ENCODE peak calls at places on chromosome 3, in ten cellular contexts. K, C, W, O, I, Z, R, D, M and G are unnamed samples.

GRCh38 chr3:30658328-30659052 is 52.1 kb downstream of the TGFBR2 start:
- DNase-seq in K (peak), C (no peak), W (peak), O (peak), I (no peak), Z (no peak), R (no peak), D (no peak), M (peak), G (no peak)

GRCh38 chr3:21995079-21995607 is 244.1 kb upstream of the ZNF385D start:
- DNase-seq in K (no peak), C (no peak), W (no peak), O (no peak), I (no peak), Z (no peak), R (no peak), D (no peak), M (no peak), G (no peak)

GRCh38 chr3:197209366-197210260 is 88.8 kb downstream of the DLG1 start:
- DNase-seq in K (no peak), C (no peak), W (no peak), O (no peak), I (no peak), Z (no peak), R (no peak), D (no peak), M (no peak), G (no peak)

GRCh38 chr3:176633511-176633910 is 563.8 kb downstream of the TBL1XR1 start:
- DNase-seq in K (no peak), C (no peak), W (no peak), O (no peak), I (no peak), Z (peak), R (no peak), D (no peak), M (no peak), G (no peak)

GRCh38 chr3:169748670-169749069 is 16.2 kb downstream of the TERC start:
- DNase-seq in K (no peak), C (no peak), W (no peak), O (no peak), I (no peak), Z (no peak), R (no peak), D (no peak), M (no peak), G (no peak)

GRCh38 chr3:102200126-102200525 is 234.7 kb upstream of the ZPLD1 start:
- DNase-seq in K (no peak), C (no peak), W (no peak), O (peak), I (no peak), Z (no peak), R (no peak), D (no peak), M (no peak), G (no peak)

GRCh38 chr3:126180477-126181397 is at the start of gene ALDH1L1:
- DNase-seq in K (no peak), C (peak), W (peak), O (no peak), I (peak), Z (peak), R (no peak), D (peak), M (no peak), G (no peak)

GRCh38 chr3:138933981-138934691 is 12.8 kb downstream of the FOXL2 start:
- DNase-seq in K (no peak), C (peak), W (no peak), O (no peak), I (no peak), Z (no peak), R (no peak), D (no peak), M (no peak), G (no peak)

GRCh38 chr3:189214651-189215050 is 42.9 kb downstream of the TPRG1 start:
- DNase-seq in K (no peak), C (no peak), W (no peak), O (no peak), I (no peak), Z (no peak), R (no peak), D (no peak), M (no peak), G (no peak)

GRCh38 chr3:139937674-139938279 is 2.8 kb downstream of the CLSTN2 start:
- DNase-seq in K (no peak), C (peak), W (no peak), O (peak), I (peak), Z (peak), R (peak), D (no peak), M (peak), G (no peak)

GRCh38 chr3:142802891-142803290 is 79.1 kb downstream of the TRPC1 start:
- DNase-seq in K (no peak), C (no peak), W (no peak), O (no peak), I (no peak), Z (no peak), R (no peak), D (no peak), M (no peak), G (no peak)

GRCh38 chr3:132352556-132353143 is 35.4 kb downstream of the ACP3 start:
- DNase-seq in K (peak), C (peak), W (peak), O (peak), I (no peak), Z (peak), R (peak), D (no peak), M (peak), G (peak)

GRCh38 chr3:48594431-48595049 is 589 bp downstream of the COL7A1 start:
- DNase-seq in K (no peak), C (no peak), W (no peak), O (no peak), I (no peak), Z (no peak), R (no peak), D (no peak), M (peak), G (no peak)

GRCh38 chr3:31064021-31064420 is 169.6 kb upstream of the GADL1 start:
- DNase-seq in K (no peak), C (no peak), W (no peak), O (no peak), I (no peak), Z (no peak), R (peak), D (no peak), M (no peak), G (no peak)

GRCh38 chr3:182215881-182216280 is 504.2 kb downstream of the SOX2 start:
- DNase-seq in K (no peak), C (no peak), W (no peak), O (no peak), I (no peak), Z (no peak), R (no peak), D (no peak), M (no peak), G (no peak)

GRCh38 chr3:178967184-178967532 is 104.5 kb downstream of the ZMAT3 start:
- DNase-seq in K (no peak), C (no peak), W (no peak), O (no peak), I (no peak), Z (no peak), R (no peak), D (no peak), M (no peak), G (no peak)

GRCh38 chr3:37709946-37710345 is 151.7 kb upstream of the CTDSPL start:
- DNase-seq in K (no peak), C (no peak), W (no peak), O (no peak), I (no peak), Z (no peak), R (no peak), D (no peak), M (no peak), G (no peak)

DNA sequence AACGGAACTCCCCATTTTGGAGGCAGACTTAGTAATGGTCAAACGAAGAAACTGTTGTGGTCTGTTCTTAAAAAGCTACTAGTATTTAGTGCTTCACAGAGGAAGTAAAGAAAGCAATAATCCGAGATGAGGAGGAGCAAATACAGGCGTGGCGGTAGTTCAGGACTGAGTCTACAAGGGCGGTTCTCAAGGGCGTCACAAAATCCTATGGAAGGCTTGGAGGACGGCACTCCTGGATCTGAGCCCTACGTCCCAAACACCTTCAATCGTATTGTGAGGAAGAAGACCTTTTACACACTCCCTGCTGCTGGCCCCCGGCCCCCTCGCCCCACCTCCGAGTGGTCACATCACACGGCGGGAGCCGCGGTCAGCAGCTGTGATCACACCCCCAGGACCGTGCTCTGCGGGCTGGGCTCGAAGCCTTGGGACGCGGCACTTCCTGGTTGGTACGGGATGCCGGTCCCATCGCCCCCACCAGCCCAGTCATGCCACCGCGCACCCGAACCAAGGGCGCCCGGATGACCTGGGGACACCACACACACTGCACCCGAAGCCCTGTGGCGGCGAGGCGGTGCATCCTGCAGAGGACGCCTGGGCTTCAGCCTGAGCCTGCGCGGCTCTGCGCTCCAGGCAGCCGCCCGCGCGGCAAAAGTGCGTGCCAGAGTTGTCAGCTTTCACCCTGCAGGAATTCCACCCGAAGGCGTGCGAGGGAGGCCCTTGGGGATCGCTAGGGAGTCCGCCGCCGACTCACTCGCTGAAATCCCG is 588 bp downstream of the PLD1 start:
- DNase-seq in K (peak), C (peak), W (peak), O (peak), I (peak), Z (peak), R (peak), D (peak), M (no peak), G (peak)
- TF ChIP-seq CTCF in K (no peak), C (no peak), W (no peak), O (no peak), I (no peak), Z (no peak), R (peak), D (no peak), M (no peak), G (no peak)

GRCh38 chr3:151100076-151100475 is 14.6 kb downstream of the MED12L start:
- DNase-seq in K (no peak), C (no peak), W (no peak), O (no peak), I (no peak), Z (no peak), R (no peak), D (no peak), M (no peak), G (no peak)

GRCh38 chr3:151101270-151101954 is 15.9 kb downstream of the MED12L start:
- DNase-seq in K (no peak), C (no peak), W (no peak), O (no peak), I (no peak), Z (peak), R (no peak), D (no peak), M (no peak), G (no peak)

GRCh38 chr3:151093905-151094304 is 8.4 kb downstream of the MED12L start:
- DNase-seq in K (no peak), C (no peak), W (no peak), O (no peak), I (no peak), Z (no peak), R (no peak), D (no peak), M (no peak), G (no peak)

GRCh38 chr3:151093148-151093547 is 7.7 kb downstream of the MED12L start:
- DNase-seq in K (no peak), C (no peak), W (no peak), O (no peak), I (no peak), Z (no peak), R (no peak), D (no peak), M (no peak), G (no peak)

GRCh38 chr3:151096697-151097096 is 11.2 kb downstream of the MED12L start:
- DNase-seq in K (no peak), C (no peak), W (no peak), O (no peak), I (no peak), Z (no peak), R (no peak), D (no peak), M (no peak), G (no peak)
- TF ChIP-seq CTCF in K (no peak), C (no peak), W (no peak), O (no peak), I (no peak), Z (no peak), R (no peak), D (no peak), M (no peak), G (no peak)

GRCh38 chr3:133377396-133377795 is 22.5 kb upstream of the BFSP2 start:
- DNase-seq in K (no peak), C (no peak), W (no peak), O (peak), I (no peak), Z (no peak), R (peak), D (no peak), M (peak), G (no peak)
- TF ChIP-seq CTCF in K (no peak), C (no peak), W (peak), O (peak), I (peak), Z (peak), R (peak), D (peak), M (peak), G (no peak)

DNA sequence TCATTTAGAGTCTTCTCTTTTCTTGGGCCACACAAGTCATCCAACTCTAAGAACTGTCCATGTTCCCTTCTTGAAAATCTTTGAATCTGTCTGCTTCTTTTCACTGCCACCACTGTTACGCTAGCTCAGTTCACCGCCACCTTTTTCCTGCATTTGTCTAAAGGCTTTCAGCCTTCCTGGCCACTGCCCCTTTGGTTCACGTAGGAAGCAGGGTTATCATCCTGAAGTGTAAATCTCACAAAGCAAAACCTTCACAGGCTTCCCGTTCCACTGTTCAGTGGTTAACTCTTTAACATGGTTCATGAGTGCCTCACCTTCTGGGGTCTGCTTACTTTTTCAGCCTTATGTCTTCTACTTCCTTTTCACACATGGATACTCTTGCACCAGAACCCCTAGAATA is 26.3 kb upstream of the CCDC39 start:
- DNase-seq in K (no peak), C (no peak), W (no peak), O (no peak), I (no peak), Z (no peak), R (no peak), D (no peak), M (no peak), G (no peak)
- TF ChIP-seq CTCF in K (no peak), C (no peak), W (no peak), O (no peak), I (no peak), Z (no peak), R (no peak), D (no peak), M (no peak), G (no peak)

GRCh38 chr3:124347418-124347817 is 355.5 kb upstream of the ROPN1 start:
- DNase-seq in K (no peak), C (no peak), W (no peak), O (no peak), I (no peak), Z (no peak), R (no peak), D (no peak), M (no peak), G (no peak)

GRCh38 chr3:124351430-124352142 is 359.7 kb upstream of the ROPN1 start:
- DNase-seq in K (no peak), C (no peak), W (no peak), O (peak), I (no peak), Z (peak), R (peak), D (no peak), M (peak), G (no peak)

GRCh38 chr3:124346487-124346886 is 354.6 kb upstream of the ROPN1 start:
- DNase-seq in K (no peak), C (no peak), W (no peak), O (no peak), I (no peak), Z (no peak), R (no peak), D (no peak), M (no peak), G (no peak)

GRCh38 chr3:124345845-124346244 is 353.9 kb upstream of the ROPN1 start:
- DNase-seq in K (no peak), C (no peak), W (no peak), O (no peak), I (no peak), Z (no peak), R (no peak), D (no peak), M (no peak), G (no peak)
- TF ChIP-seq CTCF in K (no peak), C (no peak), W (no peak), O (no peak), I (no peak), Z (no peak), R (no peak), D (no peak), M (no peak), G (no peak)

DNA sequence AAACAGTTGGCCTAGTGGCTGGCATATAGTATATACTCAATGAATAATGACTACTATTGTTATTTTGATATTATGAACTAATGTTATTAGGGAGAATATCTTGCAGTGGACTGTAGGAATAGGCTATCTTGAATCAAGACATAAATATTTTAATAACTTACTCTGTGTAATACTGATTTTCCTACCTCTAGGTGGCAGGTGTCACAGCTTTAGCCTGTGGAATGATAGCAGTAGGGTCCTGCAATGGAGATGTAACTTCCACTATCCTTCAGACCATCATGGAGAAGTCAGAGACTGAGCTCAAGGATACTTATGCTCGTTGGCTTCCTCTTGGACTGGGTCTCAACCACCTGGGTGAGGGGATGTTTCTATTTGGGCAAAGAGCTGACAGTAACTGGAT is 6.5 kb downstream of the PSMD2 start:
- DNase-seq in K (no peak), C (no peak), W (no peak), O (no peak), I (no peak), Z (no peak), R (no peak), D (no peak), M (no peak), G (no peak)
- TF ChIP-seq CTCF in K (no peak), C (no peak), W (peak), O (peak), I (peak), Z (no peak), R (peak), D (no peak), M (peak), G (peak)

DNA sequence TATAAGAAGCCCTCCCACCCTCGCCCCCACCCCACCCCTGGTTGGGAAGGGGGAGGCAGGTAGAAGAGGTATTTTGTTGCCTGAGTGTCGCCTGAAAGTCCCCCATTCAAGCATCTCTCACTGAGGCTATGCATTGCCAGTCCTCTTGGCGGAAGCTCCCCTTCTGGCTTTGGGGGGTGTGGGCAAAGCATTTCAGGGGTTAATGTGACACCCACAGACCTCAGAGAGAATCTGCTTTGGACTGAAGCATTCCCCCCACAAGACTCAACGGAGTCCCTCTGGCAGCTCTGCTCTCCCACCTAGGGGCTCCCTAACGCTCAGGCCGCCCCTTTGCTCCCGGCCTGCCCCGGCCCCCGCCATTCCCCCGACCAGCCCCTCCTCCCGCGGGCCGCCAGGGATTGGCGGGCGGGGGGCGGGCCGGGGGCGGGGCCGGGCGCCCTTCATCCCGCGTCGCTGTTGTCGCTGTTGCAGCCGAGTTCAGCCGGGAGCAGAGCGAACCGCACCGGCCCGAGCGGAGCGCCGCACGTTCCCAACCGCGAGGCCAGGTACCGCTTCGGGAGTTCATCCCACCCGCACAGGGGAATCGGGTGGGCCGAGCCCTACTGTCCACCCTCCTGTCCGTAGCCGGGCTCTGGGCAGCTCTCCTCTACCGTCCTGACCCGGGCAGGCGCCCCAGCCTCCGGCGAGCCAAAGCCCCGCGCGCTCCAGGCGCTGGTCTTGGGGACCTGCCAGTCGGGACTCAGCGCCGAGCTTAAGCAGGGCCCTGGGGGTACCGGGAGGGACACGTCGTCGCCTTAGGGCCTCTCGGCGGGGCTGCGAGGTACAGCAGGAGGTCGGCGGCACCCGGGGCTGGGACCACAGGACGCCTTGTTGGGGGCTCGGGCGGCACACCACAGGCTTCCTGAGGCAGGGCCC is at the start of gene SLC38A3:
- DNase-seq in K (peak), C (peak), W (peak), O (no peak), I (peak), Z (peak), R (no peak), D (no peak), M (no peak), G (no peak)
- TF ChIP-seq CTCF in K (no peak), C (no peak), W (no peak), O (no peak), I (no peak), Z (no peak), R (no peak), D (no peak), M (no peak), G (no peak)

GRCh38 chr3:42005426-42005825 is 43.5 kb upstream of the ULK4 start:
- DNase-seq in K (no peak), C (no peak), W (no peak), O (no peak), I (no peak), Z (no peak), R (no peak), D (no peak), M (no peak), G (no peak)

GRCh38 chr3:42012378-42012934 is 50.6 kb upstream of the ULK4 start:
- DNase-seq in K (peak), C (no peak), W (no peak), O (no peak), I (no peak), Z (no peak), R (no peak), D (no peak), M (no peak), G (no peak)

GRCh38 chr3:42010530-42010929 is 48.6 kb upstream of the ULK4 start:
- DNase-seq in K (no peak), C (no peak), W (no peak), O (no peak), I (no peak), Z (peak), R (no peak), D (peak), M (no peak), G (no peak)

GRCh38 chr3:42009456-42009855 is 47.6 kb upstream of the ULK4 start:
- DNase-seq in K (no peak), C (no peak), W (no peak), O (no peak), I (no peak), Z (no peak), R (no peak), D (no peak), M (no peak), G (no peak)

GRCh38 chr3:42007785-42008184 is 45.9 kb upstream of the ULK4 start:
- DNase-seq in K (no peak), C (no peak), W (no peak), O (no peak), I (no peak), Z (no peak), R (no peak), D (no peak), M (no peak), G (no peak)
- TF ChIP-seq CTCF in K (no peak), C (no peak), W (no peak), O (no peak), I (no peak), Z (no peak), R (no peak), D (no peak), M (no peak), G (no peak)

GRCh38 chr3:10189557-10190374 is 25.0 kb downstream of the IRAK2 start:
- DNase-seq in K (peak), C (peak), W (peak), O (no peak), I (peak), Z (no peak), R (no peak), D (peak), M (no peak), G (peak)
- TF ChIP-seq CTCF in K (no peak), C (no peak), W (no peak), O (no peak), I (no peak), Z (no peak), R (no peak), D (peak), M (no peak), G (no peak)